ENCODE peak calls at places on chromosomes 12 and 14, in five cellular contexts. One of them, this sample, is unnamed.

GRCh38 chr12:99984271-99985128 is at the start of gene ANKS1B:
- DNase-seq in transverse colon: peak; percentile 24
- DNase-seq in right lobe of liver: peak; percentile 46
- DNase-seq in NB4: peak; percentile 66
- DNase-seq in IMR-90: peak; percentile 13
- DNase-seq in this sample: no peak

GRCh38 chr12:90106568-90106967 is 397.9 kb upstream of the ATP2B1 start:
- DNase-seq in IMR-90: no peak
- DNase-seq in transverse colon: no peak
- DNase-seq in right lobe of liver: no peak
- DNase-seq in NB4: no peak
- DNase-seq in this sample: no peak

GRCh38 chr12:4443616-4444015 is 2.0 kb downstream of the FGF6 start:
- DNase-seq in transverse colon: no peak
- DNase-seq in NB4: no peak
- DNase-seq in right lobe of liver: no peak
- DNase-seq in IMR-90: no peak
- DNase-seq in this sample: no peak

GRCh38 chr12:21852251-21852650 is 77.7 kb upstream of the KCNJ8 start:
- DNase-seq in NB4: no peak
- DNase-seq in IMR-90: peak; percentile 90
- DNase-seq in transverse colon: no peak
- DNase-seq in right lobe of liver: no peak
- DNase-seq in this sample: no peak

GRCh38 chr12:31524791-31525495 is 66.0 kb downstream of the DENND5B start:
- DNase-seq in transverse colon: no peak
- DNase-seq in NB4: peak; percentile 9
- DNase-seq in right lobe of liver: no peak
- DNase-seq in IMR-90: peak; percentile 79
- DNase-seq in this sample: no peak

GRCh38 chr12:131075611-131076010 is 121.9 kb downstream of the ADGRD1 start:
- DNase-seq in IMR-90: no peak
- DNase-seq in NB4: no peak
- DNase-seq in right lobe of liver: no peak
- DNase-seq in transverse colon: no peak
- DNase-seq in this sample: peak; percentile 66

GRCh38 chr12:132194056-132194455 is 49.8 kb downstream of the NOC4L start:
- DNase-seq in NB4: peak; percentile 44
- DNase-seq in transverse colon: no peak
- DNase-seq in right lobe of liver: no peak
- DNase-seq in IMR-90: no peak
- DNase-seq in this sample: no peak

GRCh38 chr12:122086641-122087285 is 8.2 kb downstream of the MLXIP start:
- DNase-seq in right lobe of liver: no peak
- DNase-seq in NB4: no peak
- DNase-seq in transverse colon: no peak
- DNase-seq in IMR-90: no peak
- DNase-seq in this sample: no peak

GRCh38 chr14:44149597-44149996 is 357.5 kb downstream of the FSCB start:
- DNase-seq in right lobe of liver: no peak
- DNase-seq in NB4: peak; percentile 49
- DNase-seq in IMR-90: no peak
- DNase-seq in transverse colon: no peak
- DNase-seq in this sample: no peak

GRCh38 chr14:74518221-74518620 is 24.7 kb downstream of the ISCA2 start:
- DNase-seq in IMR-90: no peak
- DNase-seq in right lobe of liver: no peak
- DNase-seq in transverse colon: no peak
- DNase-seq in NB4: no peak
- DNase-seq in this sample: no peak

GRCh38 chr12:131113562-131113961 is 159.9 kb downstream of the ADGRD1 start:
- DNase-seq in IMR-90: no peak
- DNase-seq in NB4: no peak
- DNase-seq in transverse colon: no peak
- DNase-seq in right lobe of liver: no peak
- DNase-seq in this sample: peak; percentile 52

GRCh38 chr14:64465856-64466554 is 706 bp downstream of the AKAP5 start:
- DNase-seq in NB4: peak; percentile 25
- DNase-seq in IMR-90: peak; percentile 61
- DNase-seq in right lobe of liver: no peak
- DNase-seq in transverse colon: no peak
- DNase-seq in this sample: no peak

GRCh38 chr12:102061096-102061555 is 665 bp downstream of the WASHC3 start:
- DNase-seq in NB4: peak; percentile 30
- DNase-seq in transverse colon: no peak
- DNase-seq in right lobe of liver: no peak
- DNase-seq in IMR-90: peak; percentile 1
- DNase-seq in this sample: no peak

GRCh38 chr14:90968025-90968424 is 92.4 kb downstream of the RPS6KA5 start:
- DNase-seq in right lobe of liver: no peak
- DNase-seq in IMR-90: no peak
- DNase-seq in NB4: peak; percentile 91
- DNase-seq in transverse colon: no peak
- DNase-seq in this sample: no peak

GRCh38 chr12:67705394-67706370 is 57.1 kb downstream of the DYRK2 start:
- DNase-seq in right lobe of liver: no peak
- DNase-seq in IMR-90: peak; percentile 82
- DNase-seq in transverse colon: no peak
- DNase-seq in NB4: no peak
- DNase-seq in this sample: no peak

GRCh38 chr12:10607885-10608458 is 5.4 kb downstream of the MAGOHB start:
- DNase-seq in transverse colon: no peak
- DNase-seq in IMR-90: peak; percentile 15
- DNase-seq in NB4: peak; percentile 31
- DNase-seq in right lobe of liver: no peak
- DNase-seq in this sample: no peak

GRCh38 chr12:78970041-78970440 is 105.5 kb downstream of the SYT1 start:
- DNase-seq in right lobe of liver: no peak
- DNase-seq in NB4: no peak
- DNase-seq in IMR-90: peak; percentile 20
- DNase-seq in transverse colon: no peak
- DNase-seq in this sample: no peak

GRCh38 chr12:114744696-114745095 is 60.7 kb upstream of the TBX3 start:
- DNase-seq in NB4: no peak
- DNase-seq in IMR-90: peak; percentile 93
- DNase-seq in right lobe of liver: no peak
- DNase-seq in transverse colon: peak; percentile 19
- DNase-seq in this sample: no peak

GRCh38 chr12:124819525-124819924 is 44.1 kb downstream of the SCARB1 start:
- DNase-seq in NB4: no peak
- DNase-seq in transverse colon: no peak
- DNase-seq in IMR-90: no peak
- DNase-seq in right lobe of liver: no peak
- DNase-seq in this sample: no peak

GRCh38 chr12:94165152-94165551 is 16.8 kb downstream of the PLXNC1 start:
- DNase-seq in IMR-90: no peak
- DNase-seq in transverse colon: no peak
- DNase-seq in NB4: no peak
- DNase-seq in right lobe of liver: no peak
- DNase-seq in this sample: no peak

GRCh38 chr14:91420686-91421085 is 3.1 kb upstream of the CCDC88C start:
- DNase-seq in NB4: no peak
- DNase-seq in right lobe of liver: no peak
- DNase-seq in transverse colon: no peak
- DNase-seq in IMR-90: no peak
- DNase-seq in this sample: no peak

GRCh38 chr12:52245962-52246577 is 13.0 kb downstream of the KRT7 start:
- DNase-seq in IMR-90: no peak
- DNase-seq in right lobe of liver: no peak
- DNase-seq in NB4: peak; percentile 74
- DNase-seq in transverse colon: no peak
- DNase-seq in this sample: no peak

GRCh38 chr12:131353826-131354225 is 357.1 kb upstream of the SFSWAP start:
- DNase-seq in right lobe of liver: no peak
- DNase-seq in transverse colon: no peak
- DNase-seq in IMR-90: no peak
- DNase-seq in NB4: no peak
- DNase-seq in this sample: peak; percentile 65

GRCh38 chr12:57793920-57794319 is 11.3 kb downstream of the TSFM start:
- DNase-seq in transverse colon: no peak
- DNase-seq in IMR-90: peak; percentile 90
- DNase-seq in right lobe of liver: no peak
- DNase-seq in NB4: no peak
- DNase-seq in this sample: no peak

GRCh38 chr12:89821901-89822300 is 113.3 kb upstream of the ATP2B1 start:
- DNase-seq in right lobe of liver: no peak
- DNase-seq in NB4: no peak
- DNase-seq in IMR-90: no peak
- DNase-seq in transverse colon: no peak
- DNase-seq in this sample: no peak

GRCh38 chr14:57845802-57846531 is 19.9 kb downstream of the SLC35F4 start:
- DNase-seq in NB4: no peak
- DNase-seq in IMR-90: no peak
- DNase-seq in transverse colon: no peak
- DNase-seq in right lobe of liver: no peak
- DNase-seq in this sample: no peak

GRCh38 chr14:97177635-97178034 is 380.5 kb downstream of the VRK1 start:
- DNase-seq in right lobe of liver: no peak
- DNase-seq in IMR-90: no peak
- DNase-seq in NB4: no peak
- DNase-seq in transverse colon: no peak
- DNase-seq in this sample: no peak

GRCh38 chr14:97180304-97181200 is 383.4 kb downstream of the VRK1 start:
- DNase-seq in right lobe of liver: no peak
- DNase-seq in NB4: peak; percentile 75
- DNase-seq in IMR-90: no peak
- DNase-seq in transverse colon: no peak
- DNase-seq in this sample: no peak

GRCh38 chr14:97179573-97179972 is 382.4 kb downstream of the VRK1 start:
- DNase-seq in transverse colon: no peak
- DNase-seq in IMR-90: no peak
- DNase-seq in right lobe of liver: no peak
- DNase-seq in NB4: peak; percentile 37
- DNase-seq in this sample: no peak

GRCh38 chr14:97178781-97179180 is 381.6 kb downstream of the VRK1 start:
- DNase-seq in right lobe of liver: no peak
- DNase-seq in NB4: no peak
- DNase-seq in IMR-90: no peak
- DNase-seq in transverse colon: no peak
- DNase-seq in this sample: no peak

DNA sequence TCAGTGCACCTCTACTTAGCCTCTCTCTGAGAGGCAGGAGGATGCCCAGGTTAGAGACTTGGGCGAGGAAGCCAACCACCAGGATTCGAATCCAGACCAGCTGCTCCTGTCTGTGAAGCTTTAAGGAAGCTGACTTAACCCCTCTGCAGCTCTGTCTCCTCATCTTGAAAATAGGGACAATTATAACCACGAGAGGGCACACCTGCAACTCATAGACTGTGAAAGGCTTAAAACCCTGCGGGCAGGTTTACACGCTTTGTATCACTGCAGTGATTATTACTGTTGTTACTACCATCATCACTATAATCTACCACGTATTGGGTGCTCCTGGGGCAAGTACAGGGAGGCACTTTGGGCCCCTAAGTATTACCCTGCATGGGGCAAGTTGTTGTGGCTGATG is 379.8 kb downstream of the VRK1 start:
- DNase-seq in right lobe of liver: no peak
- DNase-seq in IMR-90: no peak
- DNase-seq in transverse colon: no peak
- DNase-seq in NB4: peak; percentile 44
- DNase-seq in this sample: no peak
- H3K4me3 ChIP-seq in right lobe of liver: no peak overlapping the region
- H3K4me3 ChIP-seq in IMR-90: no peak overlapping the region
- H3K4me3 ChIP-seq in transverse colon: no peak overlapping the region
- H3K4me3 ChIP-seq in NB4: no peak overlapping the region
- H3K4me3 ChIP-seq in this sample: no peak overlapping the region

DNA sequence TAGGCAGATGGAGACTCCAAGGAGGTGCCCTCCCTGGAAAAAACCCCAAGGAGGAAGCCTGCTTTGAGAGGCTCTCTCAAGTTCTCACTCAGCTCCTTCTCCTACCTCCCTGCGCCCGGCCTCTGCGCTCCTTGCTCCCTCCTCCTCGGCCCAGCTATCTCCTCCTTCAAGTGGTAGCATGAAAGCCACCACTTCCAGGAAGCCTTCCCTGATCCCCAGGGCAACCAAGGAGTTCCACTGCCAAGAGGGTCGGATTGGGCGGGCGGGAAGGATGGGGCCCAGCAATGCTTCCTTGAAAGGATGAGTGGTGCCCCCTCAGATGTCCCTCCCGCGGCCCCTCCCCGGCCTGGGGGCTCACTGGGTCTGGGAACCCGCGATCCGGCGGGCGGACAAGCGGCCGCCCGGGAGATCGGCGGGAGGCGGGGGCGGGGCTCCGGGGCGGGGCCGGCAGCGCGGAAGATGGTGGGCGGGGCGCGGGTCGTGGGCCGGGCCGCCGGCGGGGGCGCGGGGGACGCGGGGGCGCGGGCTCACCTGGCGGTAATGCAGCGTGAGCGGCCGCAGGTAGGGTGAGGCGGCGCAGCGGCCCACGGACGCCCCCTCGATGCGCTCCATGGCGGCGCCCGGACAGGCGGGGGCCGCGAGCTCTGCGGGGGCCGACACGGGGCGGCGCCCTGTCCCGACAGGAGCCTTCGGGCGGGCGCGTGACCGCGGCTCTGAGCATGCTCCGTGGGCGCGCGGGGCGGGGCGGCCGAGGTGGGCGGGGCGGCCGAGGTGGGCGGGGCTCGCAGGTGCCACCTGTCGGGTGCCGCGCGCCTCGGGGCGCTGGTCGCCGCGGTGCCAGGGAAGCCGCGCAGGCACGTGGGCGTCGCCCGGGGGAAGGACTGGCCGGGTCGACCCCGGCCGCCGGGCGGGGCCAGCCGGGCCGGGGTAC is at the start of gene NUDT14:
- DNase-seq in IMR-90: peak; percentile 25
- DNase-seq in NB4: no peak
- DNase-seq in transverse colon: peak; percentile 93
- DNase-seq in right lobe of liver: peak; percentile 88
- DNase-seq in this sample: no peak
- TF ChIP-seq POLR2A in IMR-90: no peak
- TF ChIP-seq POLR2A in NB4: no peak
- TF ChIP-seq POLR2A in transverse colon: no peak
- TF ChIP-seq POLR2A in right lobe of liver: peak; percentile 36
- TF ChIP-seq POLR2A in this sample: no peak

GRCh38 chr12:48151103-48151771 is 6.1 kb downstream of the ASB8 start:
- DNase-seq in right lobe of liver: no peak
- DNase-seq in NB4: no peak
- DNase-seq in IMR-90: no peak
- DNase-seq in transverse colon: no peak
- DNase-seq in this sample: no peak
- H3K4me3 ChIP-seq in right lobe of liver: no peak overlapping the region
- H3K4me3 ChIP-seq in NB4: no peak overlapping the region
- H3K4me3 ChIP-seq in IMR-90: no peak overlapping the region
- H3K4me3 ChIP-seq in transverse colon: no peak overlapping the region
- H3K4me3 ChIP-seq in this sample: no peak overlapping the region

GRCh38 chr14:98931911-98932310 is 340.1 kb downstream of the BCL11B start:
- DNase-seq in right lobe of liver: no peak
- DNase-seq in NB4: peak; percentile 30
- DNase-seq in IMR-90: no peak
- DNase-seq in transverse colon: peak; percentile 48
- DNase-seq in this sample: peak; percentile 69

GRCh38 chr14:98932436-98933325 is 339.3 kb downstream of the BCL11B start:
- DNase-seq in transverse colon: no peak
- DNase-seq in IMR-90: no peak
- DNase-seq in right lobe of liver: no peak
- DNase-seq in NB4: no peak
- DNase-seq in this sample: peak; percentile 18

GRCh38 chr14:98937712-98938505 is 334.1 kb downstream of the BCL11B start:
- DNase-seq in transverse colon: no peak
- DNase-seq in NB4: peak; percentile 60
- DNase-seq in right lobe of liver: no peak
- DNase-seq in IMR-90: no peak
- DNase-seq in this sample: peak; percentile 50

GRCh38 chr14:98937021-98937420 is 335.0 kb downstream of the BCL11B start:
- DNase-seq in IMR-90: no peak
- DNase-seq in NB4: no peak
- DNase-seq in transverse colon: no peak
- DNase-seq in right lobe of liver: no peak
- DNase-seq in this sample: peak; percentile 56

GRCh38 chr14:98935921-98936320 is 336.1 kb downstream of the BCL11B start:
- DNase-seq in IMR-90: no peak
- DNase-seq in right lobe of liver: no peak
- DNase-seq in transverse colon: no peak
- DNase-seq in NB4: no peak
- DNase-seq in this sample: peak; percentile 30
- TF ChIP-seq POLR2A in IMR-90: no peak
- TF ChIP-seq POLR2A in right lobe of liver: no peak
- TF ChIP-seq POLR2A in transverse colon: no peak
- TF ChIP-seq POLR2A in NB4: no peak
- TF ChIP-seq POLR2A in this sample: no peak

This sample was measured in suprapubic skin.